ENCODE peak calls at places on chromosomes 1 and 21, in six cellular contexts. One of them, this sample, is unnamed.

GRCh38 chr1:234481771-234482170 is 2.8 kb upstream of the TARBP1 start:
- DNase-seq in K562: no peak
- DNase-seq in HL-60: no peak
- DNase-seq in A549: no peak
- DNase-seq in Panc1: no peak
- DNase-seq in HepG2: no peak
- DNase-seq in this sample: no peak

GRCh38 chr1:234256359-234256758 is 116.9 kb upstream of the COA6 start:
- DNase-seq in A549: no peak
- DNase-seq in K562: no peak
- DNase-seq in Panc1: no peak
- DNase-seq in HL-60: no peak
- DNase-seq in HepG2: no peak
- DNase-seq in this sample: peak; percentile 11

GRCh38 chr21:29175408-29176147 is 45.1 kb downstream of the MAP3K7CL start:
- DNase-seq in HepG2: peak; percentile 77
- DNase-seq in HL-60: no peak
- DNase-seq in K562: no peak
- DNase-seq in A549: peak; percentile 66
- DNase-seq in Panc1: no peak
- DNase-seq in this sample: no peak

GRCh38 chr21:29748391-29749167 is 191.2 kb downstream of the GRIK1 start:
- DNase-seq in A549: no peak
- DNase-seq in HepG2: no peak
- DNase-seq in Panc1: no peak
- DNase-seq in K562: no peak
- DNase-seq in HL-60: no peak
- DNase-seq in this sample: no peak

GRCh38 chr1:226943156-226943555 is 3.1 kb downstream of the COQ8A start:
- DNase-seq in Panc1: no peak
- DNase-seq in HL-60: no peak
- DNase-seq in A549: no peak
- DNase-seq in K562: no peak
- DNase-seq in HepG2: no peak
- DNase-seq in this sample: no peak

GRCh38 chr1:94983343-94983742 is 56.4 kb upstream of the CNN3 start:
- DNase-seq in Panc1: no peak
- DNase-seq in HL-60: no peak
- DNase-seq in K562: no peak
- DNase-seq in A549: peak; percentile 18
- DNase-seq in HepG2: no peak
- DNase-seq in this sample: no peak

GRCh38 chr1:159000627-159001026 is 9.1 kb upstream of the IFI16 start:
- DNase-seq in HL-60: no peak
- DNase-seq in A549: peak; percentile 39
- DNase-seq in K562: no peak
- DNase-seq in HepG2: no peak
- DNase-seq in Panc1: no peak
- DNase-seq in this sample: peak; percentile 54

GRCh38 chr1:150578278-150579109 is 916 bp downstream of the MCL1 start:
- DNase-seq in Panc1: no peak
- DNase-seq in A549: peak; percentile 67
- DNase-seq in HepG2: peak; percentile 72
- DNase-seq in HL-60: peak; percentile 70
- DNase-seq in K562: peak; percentile 30
- DNase-seq in this sample: peak; percentile 55

GRCh38 chr1:195939844-195940243 is 668.4 kb downstream of the KCNT2 start:
- DNase-seq in HepG2: no peak
- DNase-seq in HL-60: no peak
- DNase-seq in K562: no peak
- DNase-seq in A549: peak; percentile 10
- DNase-seq in Panc1: no peak
- DNase-seq in this sample: peak; percentile 83

GRCh38 chr1:72283204-72284083 is 1.1 kb upstream of the NEGR1 start:
- DNase-seq in K562: no peak
- DNase-seq in Panc1: peak; percentile 67
- DNase-seq in HL-60: peak; percentile 50
- DNase-seq in A549: peak; percentile 24
- DNase-seq in HepG2: no peak
- DNase-seq in this sample: peak; percentile 60

GRCh38 chr1:43732132-43732531 is 24.8 kb downstream of the ST3GAL3 start:
- DNase-seq in Panc1: no peak
- DNase-seq in HL-60: no peak
- DNase-seq in A549: no peak
- DNase-seq in HepG2: no peak
- DNase-seq in K562: peak; percentile 71
- DNase-seq in this sample: no peak
- TF ChIP-seq REST in Panc1: no peak
- TF ChIP-seq REST in HL-60: no peak
- TF ChIP-seq REST in A549: no peak
- TF ChIP-seq REST in HepG2: no peak
- TF ChIP-seq REST in K562: no peak
- TF ChIP-seq REST in this sample: no peak

GRCh38 chr1:113904674-113905434 is at the start of the genes AP4B1 and DCLRE1B:
- DNase-seq in A549: peak; percentile 99
- DNase-seq in HepG2: peak; percentile 99
- DNase-seq in Panc1: peak; percentile 96
- DNase-seq in HL-60: peak; percentile 100
- DNase-seq in K562: peak; percentile 96
- DNase-seq in this sample: peak; percentile 100
- TF ChIP-seq REST in A549: peak; percentile 53
- TF ChIP-seq REST in HepG2: no peak
- TF ChIP-seq REST in Panc1: no peak
- TF ChIP-seq REST in HL-60: no peak
- TF ChIP-seq REST in K562: peak; percentile 82
- TF ChIP-seq REST in this sample: no peak

GRCh38 chr1:58045094-58045493 is 501.4 kb downstream of the OMA1 start:
- DNase-seq in HepG2: no peak
- DNase-seq in Panc1: no peak
- DNase-seq in HL-60: no peak
- DNase-seq in A549: no peak
- DNase-seq in K562: no peak
- DNase-seq in this sample: peak; percentile 34
- TF ChIP-seq REST in HepG2: no peak
- TF ChIP-seq REST in Panc1: no peak
- TF ChIP-seq REST in HL-60: no peak
- TF ChIP-seq REST in A549: no peak
- TF ChIP-seq REST in K562: no peak
- TF ChIP-seq REST in this sample: no peak

GRCh38 chr1:228148196-228148861 is 1.4 kb upstream of the GJC2 start:
- DNase-seq in HL-60: no peak
- DNase-seq in HepG2: no peak
- DNase-seq in A549: no peak
- DNase-seq in K562: no peak
- DNase-seq in Panc1: no peak
- DNase-seq in this sample: no peak

GRCh38 chr1:228148971-228149340 is 774 bp upstream of the GJC2 start:
- DNase-seq in K562: no peak
- DNase-seq in HL-60: no peak
- DNase-seq in A549: no peak
- DNase-seq in Panc1: no peak
- DNase-seq in HepG2: no peak
- DNase-seq in this sample: no peak

GRCh38 chr1:228150458-228151169 is 884 bp downstream of the GJC2 start:
- DNase-seq in A549: no peak
- DNase-seq in HL-60: no peak
- DNase-seq in K562: peak; percentile 58
- DNase-seq in HepG2: peak; percentile 41
- DNase-seq in Panc1: no peak
- DNase-seq in this sample: no peak

GRCh38 chr1:228150021-228150457 is 309 bp downstream of the GJC2 start:
- DNase-seq in HepG2: no peak
- DNase-seq in HL-60: no peak
- DNase-seq in K562: peak; percentile 35
- DNase-seq in A549: no peak
- DNase-seq in Panc1: no peak
- DNase-seq in this sample: no peak

GRCh38 chr1:228149341-228150020 is at the start of gene GJC2:
- DNase-seq in Panc1: no peak
- DNase-seq in A549: no peak
- DNase-seq in K562: peak; percentile 81
- DNase-seq in HepG2: peak; percentile 56
- DNase-seq in HL-60: no peak
- DNase-seq in this sample: peak; percentile 41
- TF ChIP-seq REST in Panc1: no peak
- TF ChIP-seq REST in A549: no peak
- TF ChIP-seq REST in K562: peak; percentile 53
- TF ChIP-seq REST in HepG2: no peak
- TF ChIP-seq REST in HL-60: no peak
- TF ChIP-seq REST in this sample: no peak

GRCh38 chr21:27219068-27219467 is 252.2 kb upstream of the ADAMTS5 start:
- DNase-seq in A549: no peak
- DNase-seq in HepG2: no peak
- DNase-seq in HL-60: peak; percentile 12
- DNase-seq in K562: no peak
- DNase-seq in Panc1: no peak
- DNase-seq in this sample: no peak
- TF ChIP-seq REST in A549: no peak
- TF ChIP-seq REST in HepG2: no peak
- TF ChIP-seq REST in HL-60: no peak
- TF ChIP-seq REST in K562: no peak
- TF ChIP-seq REST in Panc1: no peak
- TF ChIP-seq REST in this sample: no peak

GRCh38 chr1:30732277-30732996 is 9.1 kb upstream of the MATN1 start:
- DNase-seq in HepG2: no peak
- DNase-seq in Panc1: no peak
- DNase-seq in K562: no peak
- DNase-seq in A549: no peak
- DNase-seq in HL-60: no peak
- DNase-seq in this sample: no peak
- TF ChIP-seq REST in HepG2: no peak
- TF ChIP-seq REST in Panc1: no peak
- TF ChIP-seq REST in K562: no peak
- TF ChIP-seq REST in A549: no peak
- TF ChIP-seq REST in HL-60: no peak
- TF ChIP-seq REST in this sample: no peak

DNA sequence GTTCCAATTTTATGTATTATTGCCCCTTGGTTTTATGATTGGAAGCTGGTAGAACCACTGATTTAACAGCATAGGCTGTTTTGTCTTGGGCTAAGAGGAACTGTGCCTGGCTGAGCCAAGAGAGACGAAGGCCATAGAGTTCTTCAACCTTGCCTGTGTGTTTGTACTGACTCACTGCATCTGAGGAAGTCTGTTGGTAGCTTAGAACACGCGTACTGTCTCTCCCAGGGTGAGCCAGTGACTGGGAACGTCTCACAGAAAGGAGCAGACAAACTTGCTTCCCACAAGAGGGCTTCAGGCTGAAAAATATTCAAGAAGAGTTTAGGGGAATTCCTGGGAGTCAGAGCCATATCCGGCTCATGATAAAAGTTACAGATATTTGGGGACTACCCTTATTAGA is 14.9 kb downstream of the TMEM51 start:
- DNase-seq in Panc1: peak; percentile 82
- DNase-seq in A549: peak; percentile 86
- DNase-seq in HepG2: no peak
- DNase-seq in K562: no peak
- DNase-seq in HL-60: no peak
- DNase-seq in this sample: no peak
- TF ChIP-seq REST in Panc1: no peak
- TF ChIP-seq REST in A549: no peak
- TF ChIP-seq REST in HepG2: no peak
- TF ChIP-seq REST in K562: no peak
- TF ChIP-seq REST in HL-60: no peak
- TF ChIP-seq REST in this sample: no peak